ENCODE peak calls at places on chromosomes 16 and 17, in ten cellular contexts. E is small intestine, W is stomach, T is osteoblast, Q is MM.1S, H is SJCRH30, C is breast epithelium, A is uterus, G is heart left ventricle, F is left ventricle myocardium inferior. L is an unnamed sample.
A peak's percentile ranks its signal among the peaks of the same experiment; 100 is the strongest.

GRCh38 chr16:4138735-4139134 is 22.5 kb upstream of the ADCY9 start:
- DNase-seq in E (no peak), W (no peak), T (no peak), Q (no peak), H (no peak), C (no peak), A (no peak), G (no peak), F (no peak), L (no peak)

GRCh38 chr16:50313596-50314483 is 47.5 kb downstream of the ADCY7 start:
- DNase-seq in E (no peak), W (peak; percentile 25), T (peak; percentile 79), Q (no peak), H (no peak), C (no peak), A (peak; percentile 45), G (peak; percentile 66), F (peak; percentile 74), L (peak; percentile 92)

GRCh38 chr17:80063815-80064585 is 27.6 kb downstream of the CCDC40 start:
- DNase-seq in E (peak; percentile 9), W (peak; percentile 68), T (peak; percentile 92), Q (no peak), H (peak; percentile 43), C (peak; percentile 65), A (peak; percentile 64), G (no peak), F (no peak), L (peak; percentile 81)

GRCh38 chr17:43936434-43936833 is 5.8 kb downstream of the PPY start:
- DNase-seq in E (no peak), W (no peak), T (no peak), Q (no peak), H (no peak), C (no peak), A (no peak), G (no peak), F (no peak), L (no peak)

GRCh38 chr17:80153004-80153403 is 6.1 kb upstream of the EIF4A3 start:
- DNase-seq in E (no peak), W (no peak), T (no peak), Q (no peak), H (no peak), C (no peak), A (no peak), G (no peak), F (no peak), L (no peak)

GRCh38 chr16:72066747-72067146 is 3.7 kb downstream of the HPR start:
- DNase-seq in E (peak; percentile 52), W (no peak), T (no peak), Q (peak; percentile 41), H (peak; percentile 46), C (no peak), A (no peak), G (no peak), F (no peak), L (no peak)

GRCh38 chr17:50728881-50729765 is 9.7 kb downstream of the LUC7L3 start:
- DNase-seq in E (no peak), W (no peak), T (no peak), Q (no peak), H (no peak), C (no peak), A (no peak), G (no peak), F (no peak), L (no peak)

GRCh38 chr17:32515677-32516383 is 29.0 kb downstream of the CDK5R1 start:
- DNase-seq in E (no peak), W (no peak), T (no peak), Q (no peak), H (no peak), C (no peak), A (no peak), G (no peak), F (no peak), L (no peak)

GRCh38 chr16:27762441-27762840 is 212.5 kb downstream of the KATNIP start:
- DNase-seq in E (no peak), W (no peak), T (peak; percentile 75), Q (no peak), H (no peak), C (no peak), A (no peak), G (no peak), F (no peak), L (no peak)

GRCh38 chr17:50550661-50551432 is 3.9 kb downstream of the SPATA20 start:
- DNase-seq in E (peak; percentile 52), W (peak; percentile 86), T (peak; percentile 99), Q (no peak), H (peak; percentile 78), C (peak; percentile 77), A (peak; percentile 87), G (peak; percentile 81), F (peak; percentile 79), L (peak; percentile 90)

GRCh38 chr17:11493947-11494346 is 104.3 kb upstream of the DNAH9 start:
- DNase-seq in E (no peak), W (no peak), T (no peak), Q (no peak), H (peak; percentile 1), C (no peak), A (no peak), G (no peak), F (no peak), L (no peak)

GRCh38 chr17:76683011-76683755 is 27.6 kb downstream of the MXRA7 start:
- DNase-seq in E (no peak), W (no peak), T (no peak), Q (no peak), H (peak; percentile 93), C (no peak), A (no peak), G (no peak), F (no peak), L (no peak)

GRCh38 chr17:9021158-9021984 is at the start of gene NTN1:
- DNase-seq in E (peak; percentile 46), W (peak; percentile 52), T (peak; percentile 92), Q (peak; percentile 35), H (peak; percentile 63), C (no peak), A (peak; percentile 55), G (peak; percentile 61), F (peak; percentile 59), L (peak; percentile 66)

GRCh38 chr17:5958850-5959249 is 111.3 kb upstream of the WSCD1 start:
- DNase-seq in E (no peak), W (no peak), T (no peak), Q (peak; percentile 74), H (no peak), C (no peak), A (no peak), G (no peak), F (no peak), L (no peak)

GRCh38 chr17:41602524-41602923 is 10.0 kb downstream of the KRT16 start:
- DNase-seq in E (no peak), W (no peak), T (no peak), Q (no peak), H (peak; percentile 31), C (no peak), A (no peak), G (no peak), F (no peak), L (no peak)
- H3K27ac ChIP-seq in E (no peak overlapping the region), W (no peak overlapping the region), T (no peak overlapping the region), Q (no peak overlapping the region), H (no peak overlapping the region), C (no peak overlapping the region), A (no peak overlapping the region), G (no peak overlapping the region), F (no peak overlapping the region), L (no peak overlapping the region)

GRCh38 chr16:55754056-55754455 is 78.8 kb downstream of the CES1 start:
- DNase-seq in E (no peak), W (no peak), T (no peak), Q (no peak), H (no peak), C (no peak), A (no peak), G (no peak), F (no peak), L (no peak)
- H3K27ac ChIP-seq in E (peak overlapping the region; percentile 71), W (peak overlapping the region; percentile 60), T (no peak overlapping the region), Q (peak overlapping the region; percentile 88), H (no peak overlapping the region), C (no peak overlapping the region), A (no peak overlapping the region), G (no peak overlapping the region), F (no peak overlapping the region), L (no peak overlapping the region)

GRCh38 chr16:10990378-10990777 is 46.0 kb downstream of the CLEC16A start:
- DNase-seq in E (no peak), W (no peak), T (no peak), Q (no peak), H (no peak), C (no peak), A (no peak), G (no peak), F (no peak), L (no peak)

GRCh38 chr16:10994571-10994970 is 50.2 kb downstream of the CLEC16A start:
- DNase-seq in E (no peak), W (no peak), T (no peak), Q (no peak), H (no peak), C (no peak), A (no peak), G (no peak), F (no peak), L (no peak)

GRCh38 chr16:10992112-10992511 is 47.7 kb downstream of the CLEC16A start:
- DNase-seq in E (no peak), W (no peak), T (no peak), Q (no peak), H (no peak), C (no peak), A (no peak), G (no peak), F (no peak), L (no peak)

GRCh38 chr16:10993649-10994048 is 49.3 kb downstream of the CLEC16A start:
- DNase-seq in E (no peak), W (no peak), T (no peak), Q (no peak), H (no peak), C (no peak), A (no peak), G (no peak), F (no peak), L (no peak)

DNA sequence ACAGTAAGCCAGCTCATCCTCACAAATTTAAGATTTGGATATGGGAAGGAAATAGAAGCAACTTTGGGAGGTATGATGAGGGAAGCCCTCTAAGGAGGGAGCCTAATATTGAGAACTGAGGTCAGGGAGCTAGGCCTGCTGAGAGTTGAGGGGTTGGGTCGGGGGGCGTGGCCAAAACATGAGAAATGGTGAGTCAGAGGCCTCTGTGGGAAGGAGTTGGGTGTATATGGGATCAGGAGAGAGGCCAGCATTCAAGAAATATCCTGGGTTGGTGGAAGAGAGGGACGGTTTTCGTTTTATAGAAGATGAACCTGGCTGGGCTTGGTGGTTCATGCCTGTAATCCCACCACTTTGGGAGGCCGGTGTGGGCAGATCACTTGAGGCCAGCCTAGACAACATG is 48.4 kb downstream of the CLEC16A start:
- DNase-seq in E (peak; percentile 58), W (peak; percentile 43), T (peak; percentile 89), Q (no peak), H (peak; percentile 53), C (no peak), A (no peak), G (no peak), F (no peak), L (no peak)
- H3K27ac ChIP-seq in E (no peak overlapping the region), W (peak overlapping the region; percentile 30), T (peak overlapping the region; percentile 97), Q (no peak overlapping the region), H (no peak overlapping the region), C (no peak overlapping the region), A (no peak overlapping the region), G (no peak overlapping the region), F (no peak overlapping the region), L (no peak overlapping the region)

DNA sequence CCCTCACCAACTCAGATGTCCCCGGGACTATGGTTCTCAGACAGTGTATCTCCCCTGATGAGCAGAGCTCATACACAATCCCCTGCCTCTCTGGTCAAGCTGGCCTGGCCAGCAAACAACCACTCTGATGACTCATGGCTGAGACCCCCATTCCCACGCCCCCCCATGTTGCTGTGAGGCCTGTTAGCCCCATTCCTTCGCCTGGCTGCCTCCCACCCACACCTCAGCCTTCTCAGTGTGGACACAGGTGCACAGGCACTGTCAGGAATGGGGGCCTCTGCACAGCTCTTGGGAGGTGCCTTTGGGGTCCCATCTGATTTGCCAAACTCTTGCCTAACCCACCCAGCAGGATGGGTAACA is 80.2 kb downstream of the CNGB1 start:
- DNase-seq in E (no peak), W (no peak), T (no peak), Q (no peak), H (no peak), C (no peak), A (no peak), G (no peak), F (no peak), L (no peak)
- H3K27ac ChIP-seq in E (peak overlapping the region; percentile 8), W (peak overlapping the region; percentile 77), T (no peak overlapping the region), Q (no peak overlapping the region), H (no peak overlapping the region), C (no peak overlapping the region), A (no peak overlapping the region), G (no peak overlapping the region), F (no peak overlapping the region), L (no peak overlapping the region)

L was measured in aorta.